ENCODE peak calls at places on chromosomes 7 and 10, in eight cellular contexts. P is NCI-H2107; N is tibial artery; F is activated CD4-positive, alpha-beta T cell treated with anti-CD3 and anti-CD28 coated beads for 36 hours; T is WTC11; U is naive B cell; S is cardiac fibroblast; V is activated T-helper 1 cell treated with Interleukin-2 at 50 U/mL for 16 hours. O is an unnamed sample.

GRCh38 chr7:155975490-155975889 is 163.2 kb upstream of the SHH start:
- DNase-seq in P (no peak), N (peak), F (no peak), T (no peak), U (no peak), S (no peak), V (no peak), O (no peak)

GRCh38 chr7:137968890-137969289 is 33.0 kb downstream of the CREB3L2 start:
- DNase-seq in P (no peak), N (no peak), F (no peak), T (no peak), U (no peak), S (no peak), V (no peak), O (no peak)

GRCh38 chr10:64007157-64007556 is 486.0 kb downstream of the REEP3 start:
- DNase-seq in P (no peak), N (no peak), F (no peak), T (peak), U (no peak), S (no peak), V (no peak), O (no peak)

GRCh38 chr7:82810558-82811259 is 352.0 kb downstream of the PCLO start:
- DNase-seq in P (peak), N (no peak), F (peak), T (no peak), U (no peak), S (peak), V (no peak), O (no peak)

GRCh38 chr7:47495269-47495875 is 86.5 kb downstream of the TNS3 start:
- DNase-seq in P (no peak), N (no peak), F (no peak), T (no peak), U (no peak), S (no peak), V (no peak), O (no peak)

GRCh38 chr10:108112218-108112617 is 947.7 kb upstream of the SORCS1 start:
- DNase-seq in P (no peak), N (no peak), F (no peak), T (no peak), U (no peak), S (peak), V (no peak), O (no peak)

GRCh38 chr10:47087667-47088066 is 176.4 kb downstream of the PTPN20 start:
- DNase-seq in P (no peak), N (no peak), F (no peak), T (no peak), U (no peak), S (no peak), V (no peak), O (no peak)

GRCh38 chr7:121744319-121744718 is 128.6 kb upstream of the PTPRZ1 start:
- DNase-seq in P (no peak), N (no peak), F (no peak), T (no peak), U (no peak), S (no peak), V (no peak), O (no peak)

GRCh38 chr10:63671317-63671937 is 150.2 kb downstream of the REEP3 start:
- DNase-seq in P (peak), N (no peak), F (no peak), T (no peak), U (no peak), S (peak), V (no peak), O (no peak)

GRCh38 chr7:85829176-85829575 is 642.3 kb upstream of the SEMA3D start:
- DNase-seq in P (no peak), N (no peak), F (no peak), T (no peak), U (no peak), S (no peak), V (no peak), O (no peak)

GRCh38 chr7:8092140-8092539 is 123.5 kb downstream of the GLCCI1 start:
- DNase-seq in P (no peak), N (no peak), F (no peak), T (no peak), U (no peak), S (no peak), V (no peak), O (no peak)

GRCh38 chr10:79025113-79025832 is 43.5 kb upstream of the ZMIZ1 start:
- DNase-seq in P (peak), N (no peak), F (peak), T (no peak), U (no peak), S (no peak), V (no peak), O (no peak)

GRCh38 chr7:26620352-26620751 is 244.0 kb downstream of the SKAP2 start:
- DNase-seq in P (no peak), N (no peak), F (peak), T (peak), U (no peak), S (no peak), V (no peak), O (no peak)

GRCh38 chr7:98691619-98692018 is 74.5 kb downstream of the NPTX2 start:
- DNase-seq in P (no peak), N (no peak), F (no peak), T (no peak), U (no peak), S (no peak), V (no peak), O (no peak)

GRCh38 chr10:51156913-51157312 is 82.6 kb downstream of the PRKG1 start:
- DNase-seq in P (no peak), N (no peak), F (no peak), T (no peak), U (no peak), S (peak), V (no peak), O (no peak)

GRCh38 chr10:103594326-103594725 is 100.8 kb downstream of the NEURL1 start:
- DNase-seq in P (no peak), N (no peak), F (no peak), T (no peak), U (no peak), S (no peak), V (no peak), O (no peak)

GRCh38 chr7:138784692-138785091 is 13.1 kb upstream of the TMEM213 start:
- DNase-seq in P (no peak), N (no peak), F (no peak), T (no peak), U (no peak), S (no peak), V (no peak), O (no peak)

GRCh38 chr7:142301299-142301698 is 43.4 kb upstream of the PRSS58 start:
- DNase-seq in P (no peak), N (no peak), F (no peak), T (no peak), U (no peak), S (no peak), V (no peak), O (no peak)

GRCh38 chr10:13440709-13441061 is 88.1 kb downstream of the BEND7 start:
- DNase-seq in P (no peak), N (no peak), F (no peak), T (no peak), U (no peak), S (no peak), V (no peak), O (no peak)

GRCh38 chr10:8404721-8405120 is 350.2 kb downstream of the GATA3 start:
- DNase-seq in P (no peak), N (no peak), F (peak), T (no peak), U (peak), S (no peak), V (peak), O (no peak)

GRCh38 chr10:107611101-107611500 is 446.6 kb upstream of the SORCS1 start:
- DNase-seq in P (no peak), N (no peak), F (no peak), T (no peak), U (no peak), S (peak), V (no peak), O (no peak)

GRCh38 chr10:132660385-132660784 is 122.8 kb downstream of the INPP5A start:
- DNase-seq in P (no peak), N (no peak), F (no peak), T (no peak), U (no peak), S (no peak), V (no peak), O (no peak)

GRCh38 chr7:68121655-68122054 is 1125.0 kb downstream of the TYW1 start:
- DNase-seq in P (no peak), N (no peak), F (no peak), T (no peak), U (no peak), S (no peak), V (no peak), O (no peak)

GRCh38 chr7:197413-198335 is 5.3 kb downstream of the FAM20C start:
- DNase-seq in P (no peak), N (no peak), F (no peak), T (no peak), U (no peak), S (no peak), V (no peak), O (no peak)

GRCh38 chr10:88983206-88983605 is 7.4 kb upstream of the FAS start:
- DNase-seq in P (no peak), N (no peak), F (no peak), T (no peak), U (no peak), S (no peak), V (no peak), O (no peak)

GRCh38 chr7:82697897-82698296 is 254.3 kb upstream of the CACNA2D1 start:
- DNase-seq in P (no peak), N (no peak), F (no peak), T (no peak), U (no peak), S (peak), V (no peak), O (no peak)

GRCh38 chr10:45437587-45438456 is 63.8 kb downstream of the ALOX5 start:
- DNase-seq in P (no peak), N (no peak), F (no peak), T (no peak), U (no peak), S (no peak), V (no peak), O (no peak)

GRCh38 chr10:110610308-110610774 is 33.8 kb upstream of the RBM20 start:
- DNase-seq in P (peak), N (no peak), F (peak), T (peak), U (peak), S (peak), V (peak), O (no peak)

GRCh38 chr10:123642293-123642692 is 23.9 kb upstream of the GPR26 start:
- DNase-seq in P (no peak), N (no peak), F (no peak), T (no peak), U (no peak), S (no peak), V (no peak), O (no peak)

GRCh38 chr10:986137-986825 is 2.0 kb upstream of the GTPBP4 start:
- DNase-seq in P (peak), N (no peak), F (no peak), T (no peak), U (no peak), S (peak), V (no peak), O (no peak)

GRCh38 chr7:69429817-69430501 is 168.3 kb upstream of the AUTS2 start:
- DNase-seq in P (no peak), N (peak), F (no peak), T (peak), U (no peak), S (no peak), V (no peak), O (no peak)

GRCh38 chr7:106841896-106842390 is 23.1 kb upstream of the PIK3CG start:
- DNase-seq in P (no peak), N (no peak), F (no peak), T (no peak), U (no peak), S (no peak), V (no peak), O (no peak)

GRCh38 chr7:65339257-65339656 is 34.4 kb upstream of the ZNF92 start:
- DNase-seq in P (no peak), N (no peak), F (no peak), T (no peak), U (no peak), S (no peak), V (no peak), O (no peak)

GRCh38 chr7:75711634-75712494 is 26.9 kb downstream of the HIP1 start:
- DNase-seq in P (no peak), N (peak), F (no peak), T (no peak), U (no peak), S (peak), V (no peak), O (no peak)

GRCh38 chr10:77349226-77349625 is 288.4 kb downstream of the KCNMA1 start:
- DNase-seq in P (no peak), N (no peak), F (no peak), T (no peak), U (no peak), S (no peak), V (no peak), O (no peak)

O was measured in NCI-H1048.